ENCODE peak calls at places on chromosomes 5 and 9, in ten cellular contexts. A is cardiac fibroblast; L is ovary; T is heart right ventricle; B is CD8-positive, alpha-beta T cell; E is A673; K is mesendoderm; S is stomach; H is lower leg skin; I is fibroblast of pulmonary artery. F is an unnamed sample.

GRCh38 chr5:35229076-35230042 is 928 bp downstream of the PRLR start:
- DNase-seq in A (no peak), L (no peak), T (no peak), B (no peak), E (no peak), K (peak), S (peak), H (no peak), I (no peak), F (no peak)

GRCh38 chr5:32522429-32523143 is 62.8 kb upstream of the SUB1 start:
- DNase-seq in A (peak), L (no peak), T (no peak), B (peak), E (no peak), K (no peak), S (no peak), H (peak), I (peak), F (peak)

GRCh38 chr9:94692601-94693000 is 33.9 kb upstream of the AOPEP start:
- DNase-seq in A (no peak), L (no peak), T (no peak), B (no peak), E (no peak), K (peak), S (no peak), H (no peak), I (no peak), F (no peak)

GRCh38 chr5:25862276-25862675 is 1176.1 kb downstream of the CDH9 start:
- DNase-seq in A (no peak), L (no peak), T (no peak), B (no peak), E (peak), K (peak), S (no peak), H (no peak), I (no peak), F (no peak)

GRCh38 chr9:27184556-27185351 is 75.7 kb downstream of the TEK start:
- DNase-seq in A (peak), L (no peak), T (peak), B (no peak), E (no peak), K (no peak), S (peak), H (no peak), I (peak), F (no peak)

GRCh38 chr9:134283111-134283515 is 43.1 kb upstream of the RXRA start:
- DNase-seq in A (peak), L (peak), T (peak), B (no peak), E (peak), K (no peak), S (peak), H (peak), I (peak), F (peak)

GRCh38 chr5:83085106-83085505 is 7.8 kb downstream of the XRCC4 start:
- DNase-seq in A (no peak), L (no peak), T (no peak), B (no peak), E (no peak), K (no peak), S (no peak), H (no peak), I (no peak), F (no peak)

GRCh38 chr5:10632110-10632903 is 68.4 kb downstream of the ANKRD33B start:
- DNase-seq in A (no peak), L (no peak), T (no peak), B (no peak), E (no peak), K (peak), S (no peak), H (no peak), I (no peak), F (no peak)

GRCh38 chr9:76607730-76608475 is 148.9 kb downstream of the GCNT1 start:
- DNase-seq in A (no peak), L (no peak), T (no peak), B (no peak), E (no peak), K (no peak), S (no peak), H (no peak), I (no peak), F (no peak)

GRCh38 chr5:168578506-168579205 is 512 bp downstream of the PANK3 start:
- DNase-seq in A (no peak), L (no peak), T (no peak), B (no peak), E (peak), K (peak), S (no peak), H (no peak), I (no peak), F (peak)

GRCh38 chr9:72477862-72478564 is 43.4 kb upstream of the TMC1 start:
- DNase-seq in A (peak), L (no peak), T (peak), B (no peak), E (peak), K (peak), S (peak), H (no peak), I (peak), F (no peak)

GRCh38 chr9:75134495-75134894 is 46.2 kb downstream of the OSTF1 start:
- DNase-seq in A (no peak), L (no peak), T (no peak), B (no peak), E (no peak), K (peak), S (no peak), H (no peak), I (no peak), F (no peak)

GRCh38 chr5:58505971-58506640 is 14.9 kb downstream of the GAPT start:
- DNase-seq in A (no peak), L (no peak), T (no peak), B (no peak), E (no peak), K (no peak), S (no peak), H (no peak), I (no peak), F (no peak)

GRCh38 chr5:96114736-96115466 is 153.2 kb upstream of the ELL2 start:
- DNase-seq in A (no peak), L (no peak), T (no peak), B (no peak), E (no peak), K (no peak), S (no peak), H (no peak), I (peak), F (no peak)

GRCh38 chr5:133287500-133287899 is 235.7 kb downstream of the HSPA4 start:
- DNase-seq in A (peak), L (no peak), T (no peak), B (peak), E (no peak), K (peak), S (peak), H (no peak), I (peak), F (peak)

GRCh38 chr5:92749943-92750342 is 831.1 kb downstream of the NR2F1-AS1 start:
- DNase-seq in A (peak), L (no peak), T (no peak), B (no peak), E (peak), K (peak), S (no peak), H (no peak), I (peak), F (no peak)

GRCh38 chr5:180605554-180606214 is 14.4 kb upstream of the SCGB3A1 start:
- DNase-seq in A (peak), L (no peak), T (no peak), B (peak), E (peak), K (peak), S (peak), H (no peak), I (peak), F (no peak)

GRCh38 chr5:150034677-150035076 is 34.1 kb downstream of the HMGXB3 start:
- DNase-seq in A (peak), L (no peak), T (no peak), B (no peak), E (no peak), K (no peak), S (no peak), H (no peak), I (peak), F (no peak)

GRCh38 chr5:14039576-14039975 is 95.1 kb upstream of the DNAH5 start:
- DNase-seq in A (no peak), L (no peak), T (no peak), B (no peak), E (no peak), K (peak), S (no peak), H (no peak), I (peak), F (no peak)

GRCh38 chr5:122236270-122236669 is 75.8 kb upstream of the SNCAIP start:
- DNase-seq in A (no peak), L (no peak), T (no peak), B (no peak), E (peak), K (peak), S (no peak), H (no peak), I (no peak), F (no peak)

GRCh38 chr5:54761213-54761701 is 224.1 kb downstream of the ESM1 start:
- DNase-seq in A (peak), L (no peak), T (no peak), B (no peak), E (no peak), K (no peak), S (no peak), H (peak), I (peak), F (no peak)

GRCh38 chr9:70580593-70581195 is 166.2 kb upstream of the KLF9 start:
- DNase-seq in A (no peak), L (no peak), T (no peak), B (no peak), E (no peak), K (no peak), S (no peak), H (no peak), I (no peak), F (no peak)

GRCh38 chr5:82793808-82794419 is 283.3 kb downstream of the TMEM167A start:
- DNase-seq in A (peak), L (no peak), T (peak), B (peak), E (peak), K (peak), S (peak), H (no peak), I (peak), F (no peak)

GRCh38 chr9:99823392-99824377 is 2.0 kb downstream of the NR4A3 start:
- DNase-seq in A (peak), L (peak), T (peak), B (peak), E (peak), K (peak), S (peak), H (peak), I (peak), F (no peak)

GRCh38 chr5:24163091-24163490 is 481.7 kb downstream of the CDH10 start:
- DNase-seq in A (no peak), L (no peak), T (no peak), B (no peak), E (peak), K (no peak), S (no peak), H (no peak), I (no peak), F (no peak)

GRCh38 chr9:104794070-104794469 is 30.1 kb downstream of the NIPSNAP3B start:
- DNase-seq in A (no peak), L (no peak), T (no peak), B (no peak), E (no peak), K (no peak), S (no peak), H (no peak), I (no peak), F (peak)

GRCh38 chr5:112141582-112141981 is 277.5 kb downstream of the EPB41L4A start:
- DNase-seq in A (no peak), L (no peak), T (no peak), B (no peak), E (no peak), K (no peak), S (no peak), H (no peak), I (no peak), F (no peak)

GRCh38 chr5:112136773-112137172 is 282.3 kb downstream of the EPB41L4A start:
- DNase-seq in A (peak), L (no peak), T (peak), B (no peak), E (no peak), K (no peak), S (no peak), H (no peak), I (no peak), F (no peak)
- H3K4me3 ChIP-seq in A (no peak), L (no peak), T (no peak), B (no peak), E (no peak), K (no peak), S (no peak), H (no peak), I (no peak), F (no peak)

DNA sequence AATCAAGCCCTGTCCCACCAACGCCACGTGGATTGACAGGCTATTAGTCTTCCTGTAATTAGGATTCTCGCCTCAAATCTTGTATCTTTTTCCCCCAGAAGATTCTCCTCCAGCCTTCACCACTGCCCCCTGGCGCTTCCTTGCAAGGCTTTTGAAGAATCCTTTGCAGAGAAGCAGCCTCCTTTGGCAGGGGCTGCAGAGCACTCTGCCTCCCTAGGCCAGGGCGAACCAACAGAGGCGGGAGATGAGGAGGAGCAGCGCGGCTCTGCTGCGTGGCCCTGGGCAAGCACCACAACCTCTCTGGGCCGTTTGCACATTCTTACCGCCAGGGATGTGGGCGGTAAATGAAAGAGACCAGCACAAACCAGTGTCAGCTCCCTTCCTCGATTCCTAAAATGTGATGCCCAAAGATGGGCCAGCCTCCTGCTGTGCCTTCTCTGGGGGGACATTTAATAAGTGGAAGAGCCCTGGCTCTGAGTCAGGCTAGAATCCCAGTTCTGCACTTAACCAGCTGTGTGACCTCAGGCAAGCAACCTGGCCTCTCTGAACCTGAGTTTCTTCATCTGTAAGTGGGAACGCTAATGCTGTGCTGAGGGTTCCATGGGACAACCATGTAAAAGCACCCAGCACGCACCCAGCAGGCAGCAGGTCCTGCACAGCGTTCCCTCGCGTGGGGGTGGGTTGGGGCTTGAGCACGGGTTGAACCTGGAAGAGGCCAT is 128.6 kb downstream of the KCNIP1 start:
- DNase-seq in A (no peak), L (no peak), T (no peak), B (no peak), E (no peak), K (peak), S (no peak), H (no peak), I (no peak), F (no peak)
- H3K4me3 ChIP-seq in A (no peak), L (peak), T (no peak), B (no peak), E (no peak), K (no peak), S (peak), H (no peak), I (no peak), F (no peak)

GRCh38 chr5:171418316-171418981 is 998 bp upstream of the FGF18 start:
- DNase-seq in A (peak), L (peak), T (peak), B (peak), E (peak), K (peak), S (peak), H (peak), I (peak), F (peak)
- H3K4me3 ChIP-seq in A (peak), L (peak), T (peak), B (peak), E (peak), K (no peak), S (peak), H (no peak), I (peak), F (peak)

GRCh38 chr5:159313197-159313596 is 17.1 kb downstream of the IL12B start:
- DNase-seq in A (no peak), L (no peak), T (no peak), B (no peak), E (no peak), K (no peak), S (no peak), H (no peak), I (no peak), F (no peak)

GRCh38 chr5:159309689-159310433 is 20.4 kb downstream of the IL12B start:
- DNase-seq in A (no peak), L (no peak), T (no peak), B (no peak), E (no peak), K (no peak), S (no peak), H (no peak), I (no peak), F (no peak)

GRCh38 chr5:159311063-159311462 is 19.2 kb downstream of the IL12B start:
- DNase-seq in A (no peak), L (no peak), T (no peak), B (no peak), E (no peak), K (no peak), S (no peak), H (no peak), I (no peak), F (no peak)

GRCh38 chr5:159304961-159305595 is 25.2 kb downstream of the IL12B start:
- DNase-seq in A (no peak), L (no peak), T (no peak), B (no peak), E (no peak), K (no peak), S (no peak), H (no peak), I (no peak), F (no peak)

DNA sequence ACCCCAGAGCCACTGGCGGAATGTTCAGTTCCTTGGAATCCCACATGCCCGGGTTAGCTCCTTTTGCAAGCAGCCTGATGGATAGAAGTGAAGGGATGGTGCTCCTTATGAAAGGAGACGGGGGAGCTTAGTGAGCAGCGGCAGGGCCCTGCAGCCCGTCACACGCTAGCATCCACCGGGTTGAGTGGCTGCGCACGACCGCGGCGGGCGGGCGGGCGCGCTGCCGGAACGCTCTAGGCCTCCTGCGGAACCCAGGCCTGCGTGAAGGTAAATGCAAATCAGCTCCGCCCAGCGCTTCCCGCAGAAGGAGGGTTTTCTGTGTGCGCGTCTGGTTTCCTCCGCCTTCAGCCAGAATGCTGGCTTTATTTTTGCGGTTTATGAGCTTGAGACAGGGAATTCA is 19.8 kb downstream of the IL12B start:
- DNase-seq in A (no peak), L (peak), T (no peak), B (peak), E (no peak), K (peak), S (peak), H (no peak), I (no peak), F (no peak)
- H3K4me3 ChIP-seq in A (no peak), L (no peak), T (no peak), B (peak), E (no peak), K (no peak), S (peak), H (no peak), I (no peak), F (no peak)